ENCODE peak calls at places on chromosomes 2 and 18, in ten cellular contexts. P is stimulated activated CD4-positive, alpha-beta T cell treated with anti-CD3 and anti-CD28 coated beads, Interleukin-15, amount 100 ng/mL, for 48 hours; S is heart left ventricle; O is NCI-H1105; R is naive B cell; K is CD8-positive, alpha-beta T cell; G is EL; N is DMS 273 treated with DMSO at 0.1 percent for 48 hours; Q is NCI-H1694 treated with DMSO at 0.1 percent for 48 hours; A is KBM-7. C is an unnamed sample.
A peak's percentile ranks its signal among the peaks of the same experiment; 100 is the strongest.

GRCh38 chr2:96527052-96527964 is 9.2 kb upstream of the ARID5A start:
- DNase-seq in P (peak; percentile 65), K (no peak), G (peak; percentile 37), O (no peak), R (peak; percentile 51), A (no peak), N (no peak), Q (no peak), S (peak; percentile 68), C (no peak)

GRCh38 chr2:127138281-127138680 is 31.3 kb upstream of the BIN1 start:
- DNase-seq in G (no peak), K (no peak), P (no peak), S (no peak), R (no peak), Q (no peak), N (no peak), O (no peak), A (no peak), C (no peak)

GRCh38 chr2:29367986-29368677 is 252.9 kb downstream of the CLIP4 start:
- DNase-seq in A (no peak), O (no peak), K (no peak), R (no peak), P (no peak), S (no peak), G (peak; percentile 51), Q (no peak), N (no peak), C (no peak)

GRCh38 chr2:62578837-62579640 is 73.0 kb upstream of the TMEM17 start:
- DNase-seq in G (peak; percentile 86), A (no peak), P (no peak), O (no peak), S (no peak), K (no peak), R (no peak), N (no peak), Q (no peak), C (peak; percentile 85)

GRCh38 chr2:169928463-169928864 is 101.2 kb downstream of the UBR3 start:
- DNase-seq in A (peak; percentile 60), N (no peak), Q (peak; percentile 65), G (peak; percentile 49), R (peak; percentile 12), P (no peak), O (peak; percentile 11), S (no peak), K (no peak), C (peak; percentile 15)

GRCh38 chr2:111617804-111618576 is 266.0 kb downstream of the ANAPC1 start:
- DNase-seq in P (no peak), Q (no peak), A (no peak), R (no peak), S (peak; percentile 28), G (peak; percentile 15), O (no peak), N (no peak), K (no peak), C (peak; percentile 32)

GRCh38 chr2:16665746-16666452 is at the start of gene CYRIA:
- DNase-seq in G (no peak), P (no peak), O (peak; percentile 27), R (peak; percentile 67), Q (no peak), N (no peak), K (peak; percentile 18), A (no peak), S (peak; percentile 80), C (peak; percentile 32)

GRCh38 chr2:228827056-228827455 is 444.0 kb downstream of the PID1 start:
- DNase-seq in P (no peak), R (no peak), O (no peak), G (peak; percentile 52), S (no peak), A (no peak), N (no peak), K (no peak), Q (no peak), C (no peak)

GRCh38 chr2:156452971-156453370 is 16.8 kb downstream of the GPD2 start:
- DNase-seq in S (no peak), K (no peak), G (no peak), R (no peak), P (no peak), O (no peak), A (no peak), N (no peak), Q (no peak), C (no peak)

GRCh38 chr2:143264851-143265250 is 135.6 kb downstream of the ARHGAP15 start:
- DNase-seq in S (no peak), R (no peak), Q (no peak), A (no peak), K (no peak), N (peak; percentile 1), P (no peak), G (peak; percentile 59), O (no peak), C (no peak)

GRCh38 chr2:240999001-240999791 is 778 bp downstream of the SNED1 start:
- DNase-seq in G (no peak), S (peak; percentile 33), O (no peak), N (no peak), R (no peak), A (no peak), K (no peak), P (no peak), Q (no peak), C (no peak)

GRCh38 chr2:70442301-70443077 is 111.1 kb downstream of the TGFA start:
- DNase-seq in A (no peak), S (no peak), R (no peak), O (no peak), N (no peak), Q (no peak), P (no peak), K (no peak), G (no peak), C (peak; percentile 68)

GRCh38 chr2:54809814-54810213 is 86.4 kb downstream of the EML6 start:
- DNase-seq in N (no peak), G (peak; percentile 60), S (no peak), Q (no peak), P (no peak), K (no peak), O (no peak), A (no peak), R (no peak), C (peak; percentile 55)

GRCh38 chr18:58863539-58864145 is 1.0 kb upstream of the ZNF532 start:
- DNase-seq in G (peak; percentile 52), N (no peak), R (peak; percentile 59), S (peak; percentile 55), O (no peak), A (no peak), K (no peak), P (no peak), Q (no peak), C (no peak)

GRCh38 chr2:219689676-219690628 is 62.5 kb downstream of the SLC4A3 start:
- DNase-seq in R (peak; percentile 24), K (no peak), N (peak; percentile 24), S (peak; percentile 29), Q (peak; percentile 68), G (peak; percentile 70), P (no peak), A (peak; percentile 85), O (peak; percentile 23), C (peak; percentile 75)

GRCh38 chr2:135685361-135685760 is 56.3 kb upstream of the UBXN4 start:
- DNase-seq in R (no peak), K (no peak), S (no peak), Q (no peak), P (no peak), A (no peak), G (peak; percentile 54), N (no peak), O (no peak), C (no peak)

GRCh38 chr2:240930631-240931318 is 24.6 kb downstream of the CROCC2 start:
- DNase-seq in P (no peak), R (no peak), G (no peak), O (no peak), Q (no peak), N (no peak), A (no peak), K (no peak), S (peak; percentile 3), C (no peak)

GRCh38 chr18:62250475-62250874 is 63.4 kb downstream of the RELCH start:
- DNase-seq in P (no peak), S (no peak), G (no peak), R (no peak), Q (no peak), N (no peak), A (no peak), K (no peak), O (no peak), C (no peak)